ENCODE peak calls at places on chromosomes 2 and 18, in four cellular contexts. T is transverse colon, Z is breast epithelium, E is heart left ventricle. R is an unnamed sample. For H3K4me1, the result is how much of the 10 kb centered on the place peaks cover.

GRCh38 chr2:7052404-7052803 is 135.2 kb downstream of the RNF144A start:
- DNase-seq in T (no peak), Z (no peak), E (no peak), R (no peak)

GRCh38 chr2:112482309-112483046 is 522 bp downstream of the TTL start:
- DNase-seq in Z (no peak), T (peak), E (peak), R (peak)

GRCh38 chr2:47653909-47654789 is 128.8 kb upstream of the MSH6 start:
- DNase-seq in T (peak), Z (no peak), E (no peak), R (peak)

GRCh38 chr2:235478609-235479008 is 15.2 kb upstream of the AGAP1 start:
- DNase-seq in T (no peak), Z (no peak), E (no peak), R (no peak)

GRCh38 chr2:59301466-59302402 is 1060.6 kb upstream of the FANCL start:
- DNase-seq in T (peak), E (peak), Z (no peak), R (peak)

GRCh38 chr2:98866033-98866432 is 70.0 kb downstream of the CRACDL start:
- DNase-seq in T (no peak), E (no peak), Z (no peak), R (no peak)

GRCh38 chr2:175080479-175080878 is 75.3 kb upstream of the CHN1 start:
- DNase-seq in T (no peak), Z (no peak), E (no peak), R (no peak)

GRCh38 chr2:2411008-2411407 is 79.9 kb upstream of the MYT1L start:
- DNase-seq in E (no peak), T (no peak), Z (no peak), R (no peak)

GRCh38 chr2:12715258-12715865 is 1.4 kb upstream of the TRIB2 start:
- DNase-seq in T (no peak), Z (no peak), E (peak), R (no peak)

GRCh38 chr2:105747997-105748396 is 3.3 kb downstream of the NCK2 start:
- DNase-seq in E (no peak), Z (no peak), T (no peak), R (no peak)

GRCh38 chr2:31213883-31214637 is 3.3 kb downstream of the CAPN14 start:
- DNase-seq in T (no peak), Z (no peak), E (no peak), R (no peak)

GRCh38 chr2:238816296-238816695 is 31.6 kb upstream of the TWIST2 start:
- DNase-seq in Z (no peak), T (no peak), E (no peak), R (no peak)

GRCh38 chr2:120509991-120510735 is 164.2 kb downstream of the INHBB start:
- DNase-seq in Z (peak), E (no peak), T (no peak), R (no peak)

GRCh38 chr18:35241523-35241804 is 630 bp downstream of the ZNF397 start:
- DNase-seq in Z (no peak), T (no peak), E (no peak), R (no peak)

GRCh38 chr2:529425-529824 is 147.8 kb downstream of the TMEM18 start:
- DNase-seq in T (no peak), Z (no peak), E (no peak), R (peak)

GRCh38 chr2:99255491-99256318 is at the start of gene LYG2:
- DNase-seq in T (no peak), E (no peak), Z (no peak), R (no peak)

GRCh38 chr2:157611726-157612125 is 16.9 kb downstream of the ACVR1C start:
- DNase-seq in Z (no peak), T (no peak), E (no peak), R (no peak)

GRCh38 chr2:111905990-111906735 is 7.8 kb downstream of the MERTK start:
- DNase-seq in Z (no peak), T (peak), E (no peak), R (no peak)

GRCh38 chr2:127197475-127198385 is 22.4 kb downstream of the CYP27C1 start:
- DNase-seq in T (peak), E (peak), Z (no peak), R (peak)

GRCh38 chr2:224173882-224174415 is 134.9 kb upstream of the SERPINE2 start:
- DNase-seq in T (no peak), Z (no peak), E (no peak), R (no peak)

GRCh38 chr18:2881490-2882195 is 34.8 kb downstream of the EMILIN2 start:
- DNase-seq in Z (no peak), E (no peak), T (peak), R (no peak)

GRCh38 chr2:162919111-162919510 is 80.5 kb upstream of the KCNH7 start:
- DNase-seq in T (no peak), Z (no peak), E (no peak), R (no peak)

GRCh38 chr18:52339891-52340371 is at the start of gene DCC:
- DNase-seq in T (peak), Z (no peak), E (peak), R (peak)

GRCh38 chr18:43277164-43277600 is at the start of gene SYT4:
- DNase-seq in T (no peak), Z (no peak), E (peak), R (peak)

GRCh38 chr2:12619975-12620374 is 96.8 kb upstream of the TRIB2 start:
- DNase-seq in T (no peak), E (no peak), Z (no peak), R (no peak)

GRCh38 chr2:169732075-169732474 is 1.6 kb upstream of the KLHL23 start:
- DNase-seq in T (no peak), E (no peak), Z (no peak), R (no peak)

GRCh38 chr2:112121682-112122254 is 16.4 kb upstream of the FBLN7 start:
- DNase-seq in E (no peak), Z (no peak), T (no peak), R (peak)

GRCh38 chr2:40062381-40062780 is 283.3 kb upstream of the THUMPD2 start:
- DNase-seq in E (no peak), Z (no peak), T (no peak), R (no peak)

GRCh38 chr18:3104190-3105054 is 91.5 kb upstream of the LPIN2 start:
- DNase-seq in T (no peak), Z (no peak), E (no peak), R (no peak)

GRCh38 chr2:85593023-85593422 is 2.5 kb upstream of the RNF181 start:
- DNase-seq in Z (no peak), T (no peak), E (no peak), R (peak)

GRCh38 chr2:227188292-227188691 is 23.9 kb downstream of the COL4A3 start:
- DNase-seq in Z (no peak), E (peak), T (no peak), R (no peak)

DNA sequence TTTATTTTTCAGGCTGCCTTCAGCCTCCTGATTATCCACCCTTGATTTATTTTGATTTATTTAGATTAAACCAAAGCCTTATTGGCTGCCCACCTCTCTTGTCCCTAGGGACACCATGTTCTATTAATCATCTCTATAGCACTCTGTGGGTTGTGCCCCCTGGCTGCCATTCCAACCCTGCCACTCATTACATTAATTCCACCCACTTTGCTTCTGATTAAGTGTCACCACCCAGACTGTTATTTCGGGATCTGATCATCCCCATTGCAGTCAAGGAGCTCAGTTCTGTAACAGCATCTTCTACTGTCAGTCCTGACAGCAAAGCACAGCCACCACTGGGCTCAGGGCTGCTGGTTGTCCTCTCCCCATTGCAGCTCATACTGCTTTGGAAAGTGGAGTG is 175.1 kb upstream of the DDX18 start:
- DNase-seq in T (no peak), Z (no peak), E (no peak), R (no peak)
- H3K4me1 ChIP-seq in T (under half), Z (under half), E (under half), R (under half)

GRCh38 chr18:62714671-62715438 is 486 bp upstream of the PHLPP1 start:
- DNase-seq in Z (peak), T (peak), E (peak), R (peak)
- TF ChIP-seq POLR2A in Z (no peak), T (peak), E (no peak), R (peak)

GRCh38 chr18:46152808-46153617 is 48.8 kb downstream of the HAUS1 start:
- DNase-seq in T (no peak), E (no peak), Z (no peak), R (no peak)
- H3K4me1 ChIP-seq in T (under half), E (under half), Z (under half), R (under half)

DNA sequence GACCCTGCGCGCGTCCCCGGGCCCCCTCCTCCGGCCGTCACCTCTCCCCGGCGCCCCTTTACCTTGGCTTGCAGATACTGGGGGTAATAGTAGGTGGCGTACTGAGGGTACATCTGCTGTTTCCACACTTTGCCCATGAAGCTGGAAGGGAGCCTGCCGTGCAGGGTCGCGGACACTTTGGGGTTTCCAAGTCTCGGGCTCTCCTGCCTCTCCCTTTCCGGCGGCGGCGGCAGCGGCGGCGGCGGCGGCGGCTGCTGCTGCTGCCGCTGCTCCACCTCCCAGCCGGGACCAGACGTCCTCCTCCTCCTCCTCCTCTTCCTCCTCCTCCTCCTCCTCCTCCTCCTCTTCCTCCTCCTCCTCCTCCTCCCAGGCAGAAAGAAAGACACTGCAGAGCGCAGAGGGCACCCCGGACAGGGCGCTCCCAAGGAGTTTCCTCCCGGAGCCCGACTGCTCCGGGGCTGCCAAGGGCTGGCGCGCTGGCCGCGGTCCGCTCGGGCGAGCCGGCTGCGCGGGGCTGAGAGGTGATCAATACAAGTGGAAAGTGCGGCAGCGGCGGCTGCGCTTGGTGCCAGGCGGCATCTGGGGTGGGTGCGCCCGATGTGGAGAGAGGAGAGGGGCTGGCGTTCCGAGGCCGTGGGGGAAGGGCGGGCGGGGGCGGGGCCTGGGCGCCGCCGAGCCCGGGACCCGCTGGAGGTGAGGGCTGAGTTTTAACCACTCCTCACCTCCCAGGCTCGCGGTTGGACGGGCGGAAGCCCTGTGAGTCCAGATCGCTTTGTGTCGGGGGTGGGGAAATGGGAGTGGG is at the start of gene RBMS1:
- DNase-seq in T (peak), E (peak), Z (peak), R (peak)
- TF ChIP-seq POLR2A in T (peak), E (no peak), Z (no peak), R (peak)

GRCh38 chr18:55763298-55763697 is 175.3 kb upstream of the TCF4 start:
- DNase-seq in T (no peak), Z (no peak), E (no peak), R (no peak)

GRCh38 chr18:55768255-55768654 is 180.3 kb upstream of the TCF4 start:
- DNase-seq in E (no peak), T (no peak), Z (no peak), R (no peak)

GRCh38 chr18:55763805-55764204 is 175.8 kb upstream of the TCF4 start:
- DNase-seq in E (no peak), Z (no peak), T (no peak), R (no peak)

GRCh38 chr18:55764382-55764781 is 176.4 kb upstream of the TCF4 start:
- DNase-seq in T (no peak), E (no peak), Z (no peak), R (no peak)

DNA sequence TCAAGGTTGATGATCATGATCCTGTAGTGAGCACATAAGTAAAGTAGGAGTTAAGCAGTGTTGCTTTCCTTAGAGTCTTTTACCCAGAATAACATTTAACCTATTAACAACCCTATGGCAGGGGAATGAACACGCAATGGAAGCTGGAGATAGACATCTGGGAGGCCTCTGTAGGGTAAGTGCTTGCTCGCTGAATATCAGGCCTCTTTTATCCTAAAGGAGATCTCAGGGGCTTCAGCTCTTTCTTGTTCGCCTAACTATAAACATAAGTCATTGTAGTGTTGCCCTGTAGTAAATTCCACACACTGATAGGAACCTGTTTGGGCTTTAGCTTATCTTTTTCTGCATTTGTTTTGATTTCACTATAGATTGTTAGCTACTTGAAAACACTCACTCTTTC is 174.4 kb upstream of the TCF4 start:
- DNase-seq in E (no peak), T (no peak), Z (no peak), R (no peak)
- H3K4me1 ChIP-seq in E (under half), T (under half), Z (under half), R (under half)

GRCh38 chr18:23853448-23854210 is 160.9 kb upstream of the TTC39C start:
- DNase-seq in E (no peak), T (no peak), Z (no peak), R (no peak)
- TF ChIP-seq POLR2A in E (no peak), T (no peak), Z (no peak), R (no peak)

R was measured in HepG2.